ENCODE peak calls at places on chromosomes 6 and 20, in eight cellular contexts. One of them, this sample, is unnamed.

GRCh38 chr20:4962257-4962855 is 39.0 kb downstream of the SLC23A2 start:
- DNase-seq in transverse colon: no peak
- DNase-seq in CD8-positive, alpha-beta T cell: peak; percentile 25
- DNase-seq in RWPE1: no peak
- DNase-seq in GM12865: peak; percentile 54
- DNase-seq in Caco-2: no peak
- DNase-seq in choroid plexus epithelial cell: no peak
- DNase-seq in endothelial cell: no peak
- DNase-seq in this sample: no peak

GRCh38 chr20:61886721-61887658 is 178.7 kb downstream of the TAF4 start:
- DNase-seq in choroid plexus epithelial cell: peak; percentile 68
- DNase-seq in CD8-positive, alpha-beta T cell: peak; percentile 14
- DNase-seq in RWPE1: peak; percentile 65
- DNase-seq in endothelial cell: peak; percentile 49
- DNase-seq in GM12865: peak; percentile 24
- DNase-seq in transverse colon: no peak
- DNase-seq in Caco-2: peak; percentile 76
- DNase-seq in this sample: peak; percentile 39

GRCh38 chr6:35489066-35489465 is 7.8 kb downstream of the TEAD3 start:
- DNase-seq in GM12865: no peak
- DNase-seq in transverse colon: no peak
- DNase-seq in Caco-2: no peak
- DNase-seq in choroid plexus epithelial cell: no peak
- DNase-seq in endothelial cell: no peak
- DNase-seq in RWPE1: no peak
- DNase-seq in CD8-positive, alpha-beta T cell: no peak
- DNase-seq in this sample: no peak

GRCh38 chr20:54605319-54605718 is 129.9 kb downstream of the DOK5 start:
- DNase-seq in GM12865: no peak
- DNase-seq in CD8-positive, alpha-beta T cell: no peak
- DNase-seq in choroid plexus epithelial cell: no peak
- DNase-seq in endothelial cell: no peak
- DNase-seq in RWPE1: no peak
- DNase-seq in transverse colon: no peak
- DNase-seq in Caco-2: no peak
- DNase-seq in this sample: no peak

GRCh38 chr6:11615214-11615602 is 77.7 kb downstream of the TMEM170B start:
- DNase-seq in GM12865: no peak
- DNase-seq in endothelial cell: no peak
- DNase-seq in choroid plexus epithelial cell: peak; percentile 58
- DNase-seq in CD8-positive, alpha-beta T cell: no peak
- DNase-seq in transverse colon: no peak
- DNase-seq in RWPE1: no peak
- DNase-seq in Caco-2: no peak
- DNase-seq in this sample: no peak

GRCh38 chr20:1567392-1568165 is 10.1 kb upstream of the SIRPD start:
- DNase-seq in choroid plexus epithelial cell: peak; percentile 41
- DNase-seq in Caco-2: no peak
- DNase-seq in RWPE1: peak; percentile 89
- DNase-seq in GM12865: no peak
- DNase-seq in CD8-positive, alpha-beta T cell: no peak
- DNase-seq in transverse colon: no peak
- DNase-seq in endothelial cell: no peak
- DNase-seq in this sample: no peak

GRCh38 chr6:25606151-25606550 is 45.9 kb upstream of the SCGN start:
- DNase-seq in Caco-2: no peak
- DNase-seq in transverse colon: no peak
- DNase-seq in choroid plexus epithelial cell: no peak
- DNase-seq in RWPE1: no peak
- DNase-seq in GM12865: no peak
- DNase-seq in CD8-positive, alpha-beta T cell: no peak
- DNase-seq in endothelial cell: no peak
- DNase-seq in this sample: no peak

GRCh38 chr20:22814475-22815205 is 220.5 kb upstream of the SSTR4 start:
- DNase-seq in CD8-positive, alpha-beta T cell: no peak
- DNase-seq in RWPE1: no peak
- DNase-seq in GM12865: no peak
- DNase-seq in endothelial cell: no peak
- DNase-seq in choroid plexus epithelial cell: peak; percentile 80
- DNase-seq in Caco-2: no peak
- DNase-seq in transverse colon: no peak
- DNase-seq in this sample: no peak

GRCh38 chr6:135504734-135505133 is 7.2 kb upstream of the AHI1 start:
- DNase-seq in RWPE1: no peak
- DNase-seq in GM12865: no peak
- DNase-seq in endothelial cell: no peak
- DNase-seq in CD8-positive, alpha-beta T cell: no peak
- DNase-seq in choroid plexus epithelial cell: no peak
- DNase-seq in Caco-2: no peak
- DNase-seq in transverse colon: no peak
- DNase-seq in this sample: no peak

GRCh38 chr6:33578588-33579011 is 1.5 kb downstream of the BAK1 start:
- DNase-seq in Caco-2: no peak
- DNase-seq in RWPE1: no peak
- DNase-seq in GM12865: peak; percentile 73
- DNase-seq in endothelial cell: no peak
- DNase-seq in transverse colon: peak; percentile 75
- DNase-seq in choroid plexus epithelial cell: no peak
- DNase-seq in CD8-positive, alpha-beta T cell: no peak
- DNase-seq in this sample: no peak

GRCh38 chr6:84645563-84646266 is 118.7 kb downstream of the TBX18 start:
- DNase-seq in CD8-positive, alpha-beta T cell: no peak
- DNase-seq in transverse colon: no peak
- DNase-seq in RWPE1: peak; percentile 38
- DNase-seq in choroid plexus epithelial cell: peak; percentile 49
- DNase-seq in GM12865: no peak
- DNase-seq in endothelial cell: no peak
- DNase-seq in Caco-2: no peak
- DNase-seq in this sample: no peak

GRCh38 chr6:159790947-159791598 is 806 bp downstream of the MRPL18 start:
- DNase-seq in transverse colon: peak; percentile 28
- DNase-seq in endothelial cell: no peak
- DNase-seq in Caco-2: peak; percentile 20
- DNase-seq in GM12865: peak; percentile 47
- DNase-seq in RWPE1: peak; percentile 19
- DNase-seq in CD8-positive, alpha-beta T cell: no peak
- DNase-seq in choroid plexus epithelial cell: no peak
- DNase-seq in this sample: no peak

GRCh38 chr6:157569543-157569942 is 188.6 kb downstream of the ZDHHC14 start:
- DNase-seq in transverse colon: no peak
- DNase-seq in Caco-2: no peak
- DNase-seq in endothelial cell: no peak
- DNase-seq in RWPE1: no peak
- DNase-seq in GM12865: peak; percentile 71
- DNase-seq in choroid plexus epithelial cell: no peak
- DNase-seq in CD8-positive, alpha-beta T cell: no peak
- DNase-seq in this sample: no peak

GRCh38 chr6:42259286-42259685 is 41.6 kb upstream of the MRPS10 start:
- DNase-seq in CD8-positive, alpha-beta T cell: no peak
- DNase-seq in RWPE1: no peak
- DNase-seq in GM12865: no peak
- DNase-seq in choroid plexus epithelial cell: no peak
- DNase-seq in transverse colon: no peak
- DNase-seq in endothelial cell: no peak
- DNase-seq in Caco-2: no peak
- DNase-seq in this sample: no peak

GRCh38 chr6:53269827-53270226 is 78.9 kb downstream of the ELOVL5 start:
- DNase-seq in CD8-positive, alpha-beta T cell: no peak
- DNase-seq in endothelial cell: no peak
- DNase-seq in RWPE1: no peak
- DNase-seq in GM12865: no peak
- DNase-seq in choroid plexus epithelial cell: no peak
- DNase-seq in transverse colon: no peak
- DNase-seq in Caco-2: no peak
- DNase-seq in this sample: no peak

GRCh38 chr20:63699466-63700198 is 3.2 kb downstream of the TNFRSF6B start:
- DNase-seq in transverse colon: no peak
- DNase-seq in endothelial cell: no peak
- DNase-seq in CD8-positive, alpha-beta T cell: no peak
- DNase-seq in GM12865: no peak
- DNase-seq in Caco-2: peak; percentile 51
- DNase-seq in RWPE1: no peak
- DNase-seq in choroid plexus epithelial cell: no peak
- DNase-seq in this sample: no peak

GRCh38 chr20:52312131-52312729 is 120.7 kb upstream of the ZFP64 start:
- DNase-seq in RWPE1: peak; percentile 82
- DNase-seq in GM12865: peak; percentile 64
- DNase-seq in transverse colon: peak; percentile 22
- DNase-seq in Caco-2: peak; percentile 75
- DNase-seq in choroid plexus epithelial cell: peak; percentile 79
- DNase-seq in endothelial cell: peak; percentile 50
- DNase-seq in CD8-positive, alpha-beta T cell: peak; percentile 45
- DNase-seq in this sample: peak; percentile 27

DNA sequence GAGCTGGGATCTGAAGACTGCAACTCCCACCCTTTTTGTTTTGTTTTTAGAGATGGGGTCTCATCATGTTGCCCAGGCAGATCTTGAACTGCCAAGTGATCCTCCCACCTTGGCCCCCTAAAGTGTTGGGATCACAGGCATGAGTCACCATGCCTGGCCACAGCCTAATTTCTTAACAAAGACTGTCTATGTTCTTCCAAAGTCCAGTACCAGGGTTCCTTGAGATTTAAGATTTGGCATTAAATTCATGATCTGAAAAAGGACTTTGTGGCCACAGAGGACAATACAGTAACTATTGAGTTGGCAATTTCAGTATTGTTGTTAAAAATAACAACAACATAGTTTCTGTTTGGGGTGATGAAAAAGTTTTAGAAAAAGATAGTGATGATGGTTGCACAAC is 28.7 kb upstream of the BEND3 start:
- DNase-seq in GM12865: peak; percentile 15
- DNase-seq in transverse colon: no peak
- DNase-seq in Caco-2: no peak
- DNase-seq in CD8-positive, alpha-beta T cell: no peak
- DNase-seq in RWPE1: no peak
- DNase-seq in endothelial cell: no peak
- DNase-seq in choroid plexus epithelial cell: no peak
- DNase-seq in this sample: no peak
- TF ChIP-seq CTCF in GM12865: no peak
- TF ChIP-seq CTCF in transverse colon: no peak
- TF ChIP-seq CTCF in Caco-2: no peak
- TF ChIP-seq CTCF in CD8-positive, alpha-beta T cell: no peak
- TF ChIP-seq CTCF in RWPE1: no peak
- TF ChIP-seq CTCF in endothelial cell: no peak
- TF ChIP-seq CTCF in choroid plexus epithelial cell: no peak
- TF ChIP-seq CTCF in this sample: no peak

DNA sequence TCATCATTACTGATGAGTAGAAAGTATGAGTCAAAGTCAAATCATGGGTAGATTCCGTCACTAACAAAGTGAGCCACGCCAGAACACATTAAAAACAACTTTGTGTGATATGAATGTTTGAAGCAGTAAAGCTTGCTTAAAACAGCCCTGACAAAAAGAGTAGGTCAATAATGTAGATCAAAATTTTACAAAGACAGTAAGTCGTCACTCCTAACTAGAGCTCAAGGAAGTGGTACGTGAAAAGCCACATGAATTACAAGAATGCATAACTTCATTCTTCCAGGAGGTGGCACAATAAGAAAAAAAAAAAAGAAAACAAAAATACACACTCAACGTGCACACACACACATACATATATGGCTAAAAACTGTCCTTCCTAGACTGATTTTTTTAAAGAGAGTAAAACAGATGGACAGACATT is 69.9 kb downstream of the HACE1 start:
- DNase-seq in transverse colon: no peak
- DNase-seq in choroid plexus epithelial cell: peak; percentile 85
- DNase-seq in GM12865: peak; percentile 51
- DNase-seq in CD8-positive, alpha-beta T cell: no peak
- DNase-seq in RWPE1: peak; percentile 17
- DNase-seq in endothelial cell: no peak
- DNase-seq in Caco-2: peak; percentile 18
- DNase-seq in this sample: no peak
- TF ChIP-seq CTCF in transverse colon: peak; percentile 34
- TF ChIP-seq CTCF in choroid plexus epithelial cell: no peak
- TF ChIP-seq CTCF in GM12865: peak; percentile 38
- TF ChIP-seq CTCF in CD8-positive, alpha-beta T cell: peak; percentile 61
- TF ChIP-seq CTCF in RWPE1: peak; percentile 51
- TF ChIP-seq CTCF in endothelial cell: peak; percentile 22
- TF ChIP-seq CTCF in Caco-2: no peak
- TF ChIP-seq CTCF in this sample: peak; percentile 53

GRCh38 chr6:77450924-77451323 is 12.4 kb downstream of the HTR1B start:
- DNase-seq in CD8-positive, alpha-beta T cell: no peak
- DNase-seq in GM12865: no peak
- DNase-seq in RWPE1: no peak
- DNase-seq in transverse colon: no peak
- DNase-seq in choroid plexus epithelial cell: peak; percentile 76
- DNase-seq in Caco-2: no peak
- DNase-seq in endothelial cell: no peak
- DNase-seq in this sample: no peak
- TF ChIP-seq CTCF in CD8-positive, alpha-beta T cell: no peak
- TF ChIP-seq CTCF in GM12865: no peak
- TF ChIP-seq CTCF in RWPE1: peak; percentile 34
- TF ChIP-seq CTCF in transverse colon: no peak
- TF ChIP-seq CTCF in choroid plexus epithelial cell: peak; percentile 65
- TF ChIP-seq CTCF in Caco-2: no peak
- TF ChIP-seq CTCF in endothelial cell: no peak
- TF ChIP-seq CTCF in this sample: no peak

GRCh38 chr20:435558-435957 is 26.8 kb downstream of the TBC1D20 start:
- DNase-seq in RWPE1: no peak
- DNase-seq in endothelial cell: no peak
- DNase-seq in CD8-positive, alpha-beta T cell: no peak
- DNase-seq in choroid plexus epithelial cell: no peak
- DNase-seq in transverse colon: no peak
- DNase-seq in GM12865: no peak
- DNase-seq in Caco-2: no peak
- DNase-seq in this sample: no peak

GRCh38 chr20:434661-435419 is 26.7 kb downstream of the RBCK1 start:
- DNase-seq in transverse colon: no peak
- DNase-seq in endothelial cell: no peak
- DNase-seq in GM12865: no peak
- DNase-seq in Caco-2: no peak
- DNase-seq in RWPE1: no peak
- DNase-seq in choroid plexus epithelial cell: no peak
- DNase-seq in CD8-positive, alpha-beta T cell: no peak
- DNase-seq in this sample: no peak

GRCh38 chr20:437787-438486 is 24.4 kb downstream of the TBC1D20 start:
- DNase-seq in choroid plexus epithelial cell: no peak
- DNase-seq in CD8-positive, alpha-beta T cell: no peak
- DNase-seq in GM12865: no peak
- DNase-seq in RWPE1: no peak
- DNase-seq in Caco-2: no peak
- DNase-seq in transverse colon: no peak
- DNase-seq in endothelial cell: no peak
- DNase-seq in this sample: no peak

GRCh38 chr20:434221-434620 is 26.1 kb downstream of the RBCK1 start:
- DNase-seq in CD8-positive, alpha-beta T cell: no peak
- DNase-seq in transverse colon: no peak
- DNase-seq in RWPE1: no peak
- DNase-seq in choroid plexus epithelial cell: no peak
- DNase-seq in Caco-2: no peak
- DNase-seq in endothelial cell: no peak
- DNase-seq in GM12865: no peak
- DNase-seq in this sample: no peak

DNA sequence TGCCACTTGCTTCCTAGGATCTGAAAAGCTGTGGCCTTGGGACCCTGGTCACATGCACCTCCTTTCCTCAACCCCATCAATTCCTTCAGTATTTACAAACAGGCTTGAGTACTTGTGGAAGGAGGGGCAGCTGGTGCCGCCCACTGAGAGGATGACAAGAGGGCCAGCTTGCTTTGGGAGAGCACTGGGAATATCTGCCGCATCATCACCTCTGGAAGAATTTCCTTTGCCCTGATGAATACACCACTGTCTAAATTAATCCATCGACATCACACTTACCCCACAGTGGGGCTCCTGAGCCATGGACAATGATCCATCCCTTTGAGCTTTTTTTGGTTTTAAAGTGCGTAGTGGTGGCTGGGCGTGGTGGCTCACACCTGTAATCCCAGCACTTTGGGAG is 25.9 kb downstream of the TBC1D20 start:
- DNase-seq in endothelial cell: no peak
- DNase-seq in RWPE1: no peak
- DNase-seq in CD8-positive, alpha-beta T cell: no peak
- DNase-seq in choroid plexus epithelial cell: no peak
- DNase-seq in Caco-2: no peak
- DNase-seq in transverse colon: no peak
- DNase-seq in GM12865: no peak
- DNase-seq in this sample: no peak
- TF ChIP-seq CTCF in endothelial cell: no peak
- TF ChIP-seq CTCF in RWPE1: no peak
- TF ChIP-seq CTCF in CD8-positive, alpha-beta T cell: no peak
- TF ChIP-seq CTCF in choroid plexus epithelial cell: no peak
- TF ChIP-seq CTCF in Caco-2: no peak
- TF ChIP-seq CTCF in transverse colon: no peak
- TF ChIP-seq CTCF in GM12865: no peak
- TF ChIP-seq CTCF in this sample: no peak